ENCODE peak calls at places on chromosomes 2 and 18, in ten cellular contexts. P is stimulated activated CD4-positive, alpha-beta T cell treated with anti-CD3 and anti-CD28 coated beads, Interleukin-2, amount 100 ng/mL, for 48 hours; M is ACHN; X is Jurkat, Clone E6-1; H is stimulated activated CD8-positive, alpha-beta memory T cell treated with anti-CD3 and anti-CD28 coated beads, Interleukin-4, amount 100 ng/mL, for 1 hour; Y is AG08395; F is T-helper 2 cell; T is fibroblast of lung; K is CD4-positive, alpha-beta T cell; I is memory B cell. V is an unnamed sample.

GRCh38 chr2:202963712-202964111 is 51.0 kb upstream of the NBEAL1 start:
- DNase-seq in H (no peak), T (no peak), P (no peak), K (no peak), X (no peak), M (no peak), I (no peak), Y (no peak), F (no peak), V (no peak)

GRCh38 chr2:211351998-211352397 is 795.6 kb downstream of the CPS1 start:
- DNase-seq in Y (no peak), P (no peak), F (no peak), H (no peak), X (no peak), I (no peak), K (no peak), M (peak; percentile 60), T (no peak), V (no peak)

GRCh38 chr18:76412818-76413565 is 82.0 kb downstream of the ZNF516 start:
- DNase-seq in X (no peak), F (no peak), H (no peak), T (peak; percentile 53), P (no peak), K (no peak), I (no peak), Y (peak; percentile 78), M (no peak), V (peak; percentile 68)

GRCh38 chr2:69565431-69565839 is 78.1 kb downstream of the AAK1 start:
- DNase-seq in K (peak; percentile 63), Y (no peak), P (peak; percentile 77), M (peak; percentile 63), H (peak; percentile 43), I (peak; percentile 66), F (peak; percentile 57), X (peak; percentile 55), T (peak; percentile 21), V (peak; percentile 40)

GRCh38 chr2:81650048-81650971 is 1345.8 kb upstream of the LRRTM1 start:
- DNase-seq in Y (no peak), H (no peak), M (peak; percentile 33), I (no peak), X (no peak), F (no peak), K (no peak), T (peak; percentile 44), P (no peak), V (no peak)

GRCh38 chr2:158463496-158464095 is 6.8 kb downstream of the PKP4 start:
- DNase-seq in M (no peak), I (no peak), F (no peak), P (no peak), Y (no peak), T (no peak), X (no peak), H (no peak), K (no peak), V (peak; percentile 14)

GRCh38 chr2:234976479-234977227 is 24.8 kb downstream of the SH3BP4 start:
- DNase-seq in M (no peak), H (no peak), F (no peak), I (no peak), T (no peak), X (no peak), Y (no peak), K (no peak), P (no peak), V (no peak)

GRCh38 chr2:16633632-16634430 is 31.8 kb downstream of the CYRIA start:
- DNase-seq in X (no peak), H (no peak), P (no peak), Y (no peak), K (no peak), F (no peak), M (peak; percentile 91), I (no peak), T (no peak), V (peak; percentile 70)

GRCh38 chr18:44761812-44762211 is 81.1 kb downstream of the SETBP1 start:
- DNase-seq in T (no peak), Y (no peak), X (no peak), M (no peak), H (no peak), K (no peak), P (no peak), F (no peak), I (no peak), V (no peak)

GRCh38 chr2:65424391-65424790 is 8.0 kb downstream of the SPRED2 start:
- DNase-seq in X (no peak), M (no peak), T (no peak), P (no peak), K (no peak), I (no peak), F (no peak), H (no peak), Y (no peak), V (no peak)

GRCh38 chr2:237199082-237199481 is 113.4 kb downstream of the COPS8 start:
- DNase-seq in I (no peak), P (no peak), Y (no peak), T (peak; percentile 64), M (no peak), K (no peak), F (no peak), X (no peak), H (no peak), V (peak; percentile 89)

GRCh38 chr2:200466703-200467418 is 43.0 kb downstream of the KCTD18 start:
- DNase-seq in T (peak; percentile 86), H (no peak), M (no peak), K (peak; percentile 12), P (peak; percentile 18), F (no peak), X (no peak), I (no peak), Y (peak; percentile 30), V (peak; percentile 92)

GRCh38 chr2:216017365-216017764 is 4.0 kb upstream of the MREG start:
- DNase-seq in P (no peak), H (no peak), K (no peak), I (no peak), Y (peak; percentile 30), T (no peak), F (no peak), X (no peak), M (peak; percentile 14), V (peak; percentile 31)

GRCh38 chr2:170770008-170770303 is 222 bp upstream of the ERICH2 start:
- DNase-seq in F (no peak), X (no peak), I (no peak), H (no peak), P (no peak), M (no peak), T (no peak), Y (no peak), K (no peak), V (no peak)

GRCh38 chr2:223053431-223054192 is 1.6 kb downstream of the KCNE4 start:
- DNase-seq in P (no peak), I (no peak), M (no peak), F (no peak), K (no peak), Y (no peak), X (no peak), T (no peak), H (no peak), V (no peak)

GRCh38 chr18:56532176-56532840 is 106.1 kb downstream of the TXNL1 start:
- DNase-seq in F (no peak), K (no peak), X (no peak), T (no peak), M (no peak), H (no peak), Y (peak; percentile 62), P (peak; percentile 1), I (no peak), V (peak; percentile 74)

GRCh38 chr2:109264595-109265328 is 135.8 kb downstream of the SH3RF3 start:
- DNase-seq in M (no peak), I (no peak), F (no peak), Y (peak; percentile 66), P (no peak), K (no peak), H (no peak), T (peak; percentile 81), X (no peak), V (peak; percentile 90)

GRCh38 chr2:148375214-148375613 is 269.3 kb upstream of the EPC2 start:
- DNase-seq in K (no peak), I (no peak), Y (no peak), M (no peak), T (no peak), X (no peak), H (no peak), F (no peak), P (no peak), V (peak; percentile 2)

GRCh38 chr18:7457276-7457675 is 109.8 kb upstream of the PTPRM start:
- DNase-seq in K (no peak), T (no peak), I (no peak), F (no peak), M (no peak), X (no peak), P (no peak), H (no peak), Y (no peak), V (no peak)

GRCh38 chr2:18446715-18447114 is 113.7 kb downstream of the RDH14 start:
- DNase-seq in Y (no peak), I (no peak), H (no peak), T (no peak), P (no peak), K (no peak), F (no peak), M (no peak), X (no peak), V (no peak)

GRCh38 chr2:206275274-206276160 is 1.1 kb downstream of the ZDBF2 start:
- DNase-seq in P (peak; percentile 6), K (peak; percentile 0), I (no peak), H (no peak), F (no peak), Y (peak; percentile 18), X (no peak), T (peak; percentile 49), M (peak; percentile 50), V (peak; percentile 62)

GRCh38 chr18:70036771-70037452 is 89.2 kb upstream of the CD226 start:
- DNase-seq in H (no peak), T (no peak), Y (no peak), X (no peak), I (peak; percentile 17), K (no peak), M (no peak), F (no peak), P (no peak), V (no peak)

GRCh38 chr2:226310081-226310625 is 489.5 kb downstream of the IRS1 start:
- DNase-seq in I (no peak), P (no peak), K (no peak), X (no peak), Y (no peak), M (no peak), F (no peak), H (no peak), T (peak; percentile 93), V (no peak)

GRCh38 chr2:102463160-102463559 is 9.9 kb upstream of the SLC9A4 start:
- DNase-seq in X (no peak), Y (no peak), F (no peak), P (no peak), K (no peak), H (no peak), M (no peak), T (no peak), I (no peak), V (no peak)

GRCh38 chr2:9830685-9831410 is 12.4 kb upstream of the TAF1B start:
- DNase-seq in F (no peak), M (peak; percentile 12), X (no peak), T (no peak), Y (no peak), H (no peak), K (no peak), P (no peak), I (no peak), V (no peak)

GRCh38 chr2:239285071-239285931 is 115.5 kb downstream of the HDAC4 start:
- DNase-seq in K (no peak), X (no peak), M (no peak), F (no peak), I (no peak), P (no peak), H (no peak), Y (no peak), T (peak; percentile 43), V (no peak)

GRCh38 chr2:64276417-64277095 is 132.3 kb upstream of the PELI1 start:
- DNase-seq in H (no peak), P (no peak), F (no peak), X (no peak), T (no peak), I (no peak), K (no peak), M (peak; percentile 95), Y (peak; percentile 49), V (no peak)

GRCh38 chr2:236177967-236178909 is 10.1 kb upstream of the GBX2 start:
- DNase-seq in F (no peak), I (no peak), P (peak; percentile 55), M (peak; percentile 90), X (no peak), Y (peak; percentile 78), T (peak; percentile 47), K (peak; percentile 4), H (no peak), V (peak; percentile 51)